ENCODE peak calls at places on chromosomes 6 and 20, in four cellular contexts. H is esophagus muscularis mucosa, Z is A673, D is IMR-90. L is an unnamed sample. For H3K4me1, the result is how much of the 10 kb centered on the place peaks cover.

GRCh38 chr6:123547216-123547978 is 89.4 kb downstream of the TRDN start:
- DNase-seq in H (no peak), Z (no peak), D (no peak), L (no peak)

GRCh38 chr6:132736239-132736638 is 21.5 kb downstream of the VNN2 start:
- DNase-seq in D (peak), H (no peak), Z (no peak), L (no peak)

GRCh38 chr20:19881080-19881840 is 123.2 kb downstream of the RIN2 start:
- DNase-seq in Z (no peak), H (no peak), D (no peak), L (no peak)

GRCh38 chr20:24165336-24166126 is 177.0 kb upstream of the GGTLC1 start:
- DNase-seq in H (peak), Z (no peak), D (no peak), L (no peak)

GRCh38 chr20:24194133-24194532 is 205.6 kb upstream of the GGTLC1 start:
- DNase-seq in H (no peak), D (no peak), Z (no peak), L (no peak)

GRCh38 chr6:31582230-31582601 is at the start of gene LTB:
- DNase-seq in Z (no peak), D (no peak), H (no peak), L (no peak)

GRCh38 chr6:156710479-156710878 is 66.7 kb upstream of the ARID1B start:
- DNase-seq in H (no peak), D (peak), Z (no peak), L (no peak)

GRCh38 chr6:14734416-14735340 is 511.2 kb upstream of the JARID2 start:
- DNase-seq in D (peak), H (no peak), Z (no peak), L (no peak)

GRCh38 chr6:139705284-139705683 is 330.8 kb upstream of the CITED2 start:
- DNase-seq in Z (no peak), D (no peak), H (no peak), L (no peak)

GRCh38 chr20:61727761-61728160 is 337.9 kb downstream of the TAF4 start:
- DNase-seq in H (no peak), D (no peak), Z (no peak), L (no peak)

GRCh38 chr6:63352587-63353281 is 33.0 kb upstream of the LGSN start:
- DNase-seq in D (peak), H (no peak), Z (peak), L (peak)

GRCh38 chr20:32189691-32190607 is 17.6 kb downstream of the PLAGL2 start:
- DNase-seq in Z (peak), D (peak), H (no peak), L (no peak)

GRCh38 chr20:11311659-11312058 is 606.0 kb upstream of the BTBD3 start:
- DNase-seq in Z (no peak), D (no peak), H (no peak), L (no peak)

GRCh38 chr6:94361304-94362060 is 942.1 kb upstream of the EPHA7 start:
- DNase-seq in D (no peak), H (no peak), Z (no peak), L (no peak)

GRCh38 chr20:60056345-60057122 is 98.3 kb downstream of the CDH26 start:
- DNase-seq in D (no peak), H (no peak), Z (no peak), L (no peak)

GRCh38 chr20:3900187-3900604 is 11.0 kb downstream of the PANK2 start:
- DNase-seq in D (no peak), H (no peak), Z (no peak), L (no peak)

GRCh38 chr6:35368038-35368887 is 25.9 kb downstream of the PPARD start:
- DNase-seq in H (no peak), Z (no peak), D (peak), L (no peak)

GRCh38 chr6:39824030-39824926 is 32.1 kb downstream of the DAAM2 start:
- DNase-seq in Z (no peak), H (no peak), D (no peak), L (no peak)

DNA sequence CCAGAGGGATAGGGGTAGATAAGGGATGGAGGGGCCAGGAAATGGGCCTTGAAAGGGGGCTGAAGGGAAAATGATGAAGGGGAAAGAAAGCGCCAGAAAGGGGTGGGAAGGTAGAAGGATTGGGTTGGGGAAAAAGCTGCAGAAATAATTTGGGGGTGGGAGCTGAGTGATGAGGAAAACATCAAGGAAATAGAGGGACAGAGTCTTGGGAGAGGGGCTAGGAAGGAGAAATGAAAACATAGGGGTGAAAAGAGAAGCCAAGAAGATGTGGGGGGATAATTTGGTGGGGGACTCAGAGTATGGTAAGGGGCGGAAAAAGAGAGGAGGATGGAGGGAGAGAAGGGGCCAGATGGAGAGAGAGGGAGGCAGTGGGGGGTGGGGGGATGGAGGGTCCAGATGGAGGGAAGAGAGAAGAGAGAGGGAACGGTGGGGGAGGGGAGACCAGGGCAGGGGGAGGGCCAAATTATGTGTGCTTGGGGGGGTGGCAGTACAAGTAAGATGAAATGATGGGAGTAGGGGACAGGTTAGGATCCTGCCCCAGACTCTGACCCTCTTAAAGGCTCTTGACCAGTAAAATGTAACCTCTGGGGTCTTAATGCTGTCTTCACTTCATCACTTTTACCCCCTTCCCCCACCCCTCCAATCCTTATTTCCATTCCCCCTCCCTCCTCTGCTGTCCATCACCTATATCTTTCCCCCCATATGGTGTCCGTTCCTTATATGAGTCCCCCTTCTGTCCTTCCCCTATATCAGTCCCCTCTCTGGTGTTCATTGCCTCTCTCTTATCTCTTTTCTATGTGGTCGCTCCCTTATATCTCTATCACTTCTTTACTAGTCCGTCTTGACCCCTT is 853 bp downstream of the SYNGAP1 start:
- DNase-seq in D (no peak), Z (peak), H (no peak), L (no peak)
- H3K4me3 ChIP-seq in D (peak), Z (peak), H (peak), L (no peak)

GRCh38 chr6:10399451-10399850 is 15.4 kb downstream of the TFAP2A start:
- DNase-seq in Z (no peak), D (no peak), H (no peak), L (no peak)
- H3K4me1 ChIP-seq in Z (half or more), D (under half), H (under half), L (under half)

GRCh38 chr6:98848539-98849210 is 14.3 kb downstream of the POU3F2 start:
- DNase-seq in Z (no peak), D (no peak), H (no peak), L (no peak)
- H3K4me3 ChIP-seq in Z (no peak), D (no peak), H (no peak), L (no peak)

GRCh38 chr6:41733349-41733706 is 2.1 kb downstream of the TFEB start:
- DNase-seq in D (no peak), Z (no peak), H (no peak), L (no peak)
- H3K4me1 ChIP-seq in D (under half), Z (under half), H (half or more), L (under half)

DNA sequence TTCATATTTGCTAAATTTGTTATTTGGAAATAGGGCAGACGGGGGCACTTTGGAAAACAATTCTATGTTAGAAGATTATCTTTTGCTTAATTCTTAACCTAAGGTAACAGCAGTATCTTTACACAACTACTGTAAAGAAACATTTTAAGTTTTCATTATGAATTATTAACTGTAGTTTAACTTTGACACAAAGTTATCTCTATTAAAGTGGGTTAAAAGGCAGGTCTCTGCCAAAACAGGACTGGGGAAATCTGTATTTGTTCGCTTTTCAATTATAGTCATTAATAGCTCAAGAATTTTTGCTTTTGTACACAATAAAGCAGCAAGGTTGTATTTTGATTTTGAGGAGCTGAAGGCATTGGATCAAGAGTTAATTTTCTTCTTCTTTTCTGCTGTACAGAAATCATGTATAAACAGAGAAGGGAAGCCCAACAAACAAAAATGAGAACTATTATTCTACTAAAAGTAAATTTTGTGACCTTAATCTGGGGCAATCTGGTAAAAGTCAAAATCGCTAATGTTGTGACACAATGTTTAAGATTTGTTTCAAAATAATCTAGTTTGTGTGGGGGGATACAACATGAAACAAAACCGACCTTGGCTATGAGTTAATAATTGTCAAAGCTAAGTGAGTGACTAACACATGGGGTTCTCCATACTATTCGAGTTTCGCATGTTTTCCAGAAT is 2.9 kb downstream of the STAU1 start:
- DNase-seq in D (no peak), H (no peak), Z (no peak), L (no peak)
- H3K4me3 ChIP-seq in D (no peak), H (no peak), Z (no peak), L (no peak)

L was measured in lung.